ENCODE peak calls at places on chromosomes 13 and 19, in six cellular contexts. Y is heart left ventricle; A is tibial nerve; B is CD4-positive, alpha-beta T cell; I is dorsolateral prefrontal cortex; J is CD8-positive, alpha-beta T cell. D is an unnamed sample.

GRCh38 chr19:30268601-30269000 is 103.6 kb upstream of the ZNF536 start:
- DNase-seq in Y (no peak), A (no peak), J (no peak), B (no peak), I (no peak), D (no peak)

GRCh38 chr19:4552546-4552819 is 7.0 kb downstream of the SEMA6B start:
- DNase-seq in A (no peak), B (no peak), Y (no peak), J (no peak), I (no peak), D (no peak)

GRCh38 chr13:22486490-22486889 is 694.3 kb upstream of the SGCG start:
- DNase-seq in B (no peak), J (no peak), I (no peak), A (no peak), Y (no peak), D (no peak)

GRCh38 chr19:29372461-29372860 is 153.3 kb upstream of the VSTM2B start:
- DNase-seq in J (no peak), I (no peak), A (no peak), B (no peak), Y (no peak), D (no peak)

GRCh38 chr19:55096061-55096701 is 20.5 kb downstream of the EPS8L1 start:
- DNase-seq in I (no peak), J (no peak), B (no peak), Y (no peak), A (no peak), D (no peak)

GRCh38 chr19:29517412-29517811 is 8.4 kb upstream of the VSTM2B start:
- DNase-seq in B (no peak), A (no peak), J (no peak), Y (no peak), I (no peak), D (no peak)

GRCh38 chr19:42069619-42070293 is at the start of gene GRIK5:
- DNase-seq in J (no peak), Y (no peak), I (no peak), B (no peak), A (no peak), D (no peak)

GRCh38 chr13:49927755-49928154 is 8.4 kb downstream of the SPRYD7 start:
- DNase-seq in Y (no peak), I (no peak), J (no peak), A (no peak), B (no peak), D (no peak)

GRCh38 chr13:113028336-113029060 is 59.5 kb downstream of the MCF2L start:
- DNase-seq in B (no peak), Y (no peak), A (no peak), J (no peak), I (no peak), D (no peak)

GRCh38 chr13:52713894-52714293 is 25.7 kb downstream of the CNMD start:
- DNase-seq in A (no peak), B (no peak), I (no peak), Y (peak), J (no peak), D (no peak)

GRCh38 chr13:58025821-58026220 is 394.3 kb downstream of the PCDH17 start:
- DNase-seq in J (no peak), A (no peak), B (no peak), I (no peak), Y (no peak), D (no peak)

GRCh38 chr13:45696610-45697226 is 5.4 kb upstream of the CBY2 start:
- DNase-seq in I (no peak), Y (no peak), B (no peak), J (no peak), A (no peak), D (no peak)

GRCh38 chr19:11296264-11296663 is 304 bp downstream of the TSPAN16 start:
- DNase-seq in J (no peak), Y (peak), A (no peak), B (no peak), I (peak), D (no peak)

GRCh38 chr19:11293468-11294389 is 2.2 kb upstream of the TSPAN16 start:
- DNase-seq in J (peak), A (peak), Y (peak), I (peak), B (peak), D (peak)

GRCh38 chr19:11291991-11292390 is 4.0 kb upstream of the TSPAN16 start:
- DNase-seq in I (no peak), J (no peak), A (no peak), Y (no peak), B (no peak), D (no peak)

GRCh38 chr19:11295180-11295579 is 780 bp upstream of the TSPAN16 start:
- DNase-seq in B (no peak), A (no peak), Y (no peak), I (no peak), J (no peak), D (no peak)

GRCh38 chr19:11295665-11296245 is at the start of gene TSPAN16:
- DNase-seq in Y (no peak), I (no peak), A (peak), B (no peak), J (no peak), D (no peak)
- TF ChIP-seq CTCF in Y (no peak), I (no peak), A (no peak), B (no peak), J (no peak), D (no peak)

DNA sequence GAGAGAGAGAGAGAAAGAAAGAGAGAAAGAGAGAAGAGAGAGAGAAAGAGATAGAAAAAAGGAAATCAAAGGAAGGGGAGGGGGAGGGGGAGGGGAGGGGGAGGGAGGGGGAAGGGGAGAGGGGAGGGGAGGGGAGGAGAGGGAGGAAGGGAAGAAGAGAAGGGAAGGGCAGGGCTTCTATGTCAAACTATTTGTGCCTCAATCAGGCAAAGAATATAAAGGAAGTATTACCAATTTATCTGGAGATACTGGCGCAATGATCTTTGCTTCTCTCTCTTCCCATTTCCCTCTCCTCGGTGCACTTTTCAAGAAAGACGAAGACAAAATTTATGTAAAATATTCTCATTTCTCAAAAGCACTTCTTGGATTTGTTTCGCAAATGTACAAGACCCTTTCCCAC is 9.3 kb upstream of the INSR start:
- DNase-seq in I (no peak), A (no peak), Y (no peak), J (no peak), B (no peak), D (no peak)
- TF ChIP-seq CTCF in I (no peak), A (no peak), Y (no peak), J (no peak), B (no peak), D (no peak)

GRCh38 chr13:98143157-98143553 is 261 bp downstream of the FARP1 start:
- DNase-seq in A (no peak), I (no peak), J (no peak), Y (peak), B (no peak), D (no peak)
- TF ChIP-seq CTCF in A (no peak), I (no peak), J (no peak), Y (no peak), B (no peak), D (no peak)

GRCh38 chr13:65456150-65456912 is 1773.8 kb downstream of the PCDH9 start:
- DNase-seq in Y (no peak), A (no peak), B (no peak), J (no peak), I (no peak), D (no peak)

GRCh38 chr13:65454403-65454802 is 1775.7 kb downstream of the PCDH9 start:
- DNase-seq in B (no peak), I (no peak), Y (no peak), J (no peak), A (no peak), D (no peak)

GRCh38 chr13:65453982-65454381 is 1776.2 kb downstream of the PCDH9 start:
- DNase-seq in B (no peak), A (no peak), J (no peak), I (no peak), Y (no peak), D (no peak)
- TF ChIP-seq CTCF in B (no peak), A (no peak), J (no peak), I (no peak), Y (no peak), D (no peak)